ENCODE peak calls at places on chromosomes 7 and 10, in eight cellular contexts. Z, A, Q, W, I, E, M and K are unnamed samples.

GRCh38 chr7:151007469-151007898 is 16.7 kb downstream of the NOS3 start:
- DNase-seq in E (no peak), Q (no peak), Z (peak), W (no peak), M (no peak), A (no peak), I (no peak), K (no peak)

GRCh38 chr10:101310528-101311439 is 43.2 kb upstream of the BTRC start:
- DNase-seq in Z (no peak), Q (no peak), E (no peak), A (no peak), M (no peak), W (no peak), I (no peak), K (no peak)

GRCh38 chr7:139914306-139914747 is 85.3 kb downstream of the TBXAS1 start:
- DNase-seq in Q (no peak), I (no peak), M (peak), A (no peak), Z (peak), E (no peak), W (peak), K (peak)

GRCh38 chr7:131506597-131506996 is 49.8 kb downstream of the PODXL start:
- DNase-seq in I (no peak), W (no peak), Q (no peak), A (no peak), Z (no peak), E (no peak), M (no peak), K (no peak)

GRCh38 chr10:110834622-110835219 is 37.0 kb upstream of the PDCD4 start:
- DNase-seq in I (no peak), W (no peak), A (no peak), Q (peak), E (no peak), Z (no peak), M (no peak), K (no peak)

GRCh38 chr7:131753620-131754222 is 197.3 kb upstream of the PODXL start:
- DNase-seq in E (peak), A (no peak), M (no peak), W (no peak), Q (no peak), I (no peak), Z (peak), K (peak)

GRCh38 chr7:139362302-139362701 is 2.6 kb downstream of the LUC7L2 start:
- DNase-seq in M (no peak), Q (no peak), I (no peak), E (no peak), A (no peak), Z (no peak), W (no peak), K (peak)

GRCh38 chr7:90007831-90008230 is 146.4 kb upstream of the STEAP1 start:
- DNase-seq in A (no peak), Z (no peak), E (no peak), I (no peak), Q (no peak), W (no peak), M (no peak), K (no peak)

GRCh38 chr7:45890902-45891461 is 2.7 kb downstream of the IGFBP1 start:
- DNase-seq in I (no peak), W (peak), Z (peak), Q (peak), M (no peak), E (peak), A (no peak), K (peak)

GRCh38 chr7:21305455-21306235 is 122.2 kb upstream of the SP4 start:
- DNase-seq in W (no peak), Z (no peak), E (no peak), A (no peak), Q (no peak), I (no peak), M (no peak), K (no peak)

GRCh38 chr7:18040196-18040595 is 12.6 kb upstream of the PRPS1L1 start:
- DNase-seq in A (no peak), W (no peak), M (peak), Z (peak), Q (no peak), I (no peak), E (no peak), K (peak)

GRCh38 chr7:3922175-3922635 is 621.2 kb downstream of the SDK1 start:
- DNase-seq in Z (peak), I (peak), E (no peak), W (peak), M (peak), Q (peak), A (no peak), K (peak)

GRCh38 chr10:89080660-89081059 is 90.1 kb downstream of the FAS start:
- DNase-seq in Z (no peak), E (no peak), M (no peak), Q (no peak), W (no peak), I (no peak), A (no peak), K (no peak)

GRCh38 chr7:114889646-114890285 is 32.1 kb upstream of the MDFIC start:
- DNase-seq in Q (peak), A (no peak), Z (peak), M (peak), I (peak), E (no peak), W (peak), K (peak)